ENCODE peak calls at places on chromosome 22, in five cellular contexts. One of them, this sample, is unnamed.

GRCh38 chr22:38122616-38123015 is 12.1 kb upstream of the BAIAP2L2 start:
- DNase-seq in OCI-LY7: peak; percentile 5
- DNase-seq in left lung: no peak
- DNase-seq in GM10248: no peak
- DNase-seq in AG10803: no peak
- DNase-seq in this sample: no peak

GRCh38 chr22:17578129-17578754 is 14.9 kb downstream of the SLC25A18 start:
- DNase-seq in left lung: peak; percentile 56
- DNase-seq in GM10248: no peak
- DNase-seq in OCI-LY7: no peak
- DNase-seq in AG10803: peak; percentile 76
- DNase-seq in this sample: peak; percentile 73

GRCh38 chr22:45036154-45036553 is 26.3 kb upstream of the PHF21B start:
- DNase-seq in OCI-LY7: no peak
- DNase-seq in GM10248: no peak
- DNase-seq in AG10803: peak; percentile 16
- DNase-seq in left lung: no peak
- DNase-seq in this sample: peak; percentile 45

GRCh38 chr22:32958021-32958420 is 100.2 kb downstream of the SYN3 start:
- DNase-seq in OCI-LY7: no peak
- DNase-seq in left lung: no peak
- DNase-seq in AG10803: no peak
- DNase-seq in GM10248: no peak
- DNase-seq in this sample: no peak

GRCh38 chr22:29344137-29344536 is 28.6 kb upstream of the RASL10A start:
- DNase-seq in AG10803: peak; percentile 95
- DNase-seq in left lung: peak; percentile 70
- DNase-seq in GM10248: no peak
- DNase-seq in OCI-LY7: no peak
- DNase-seq in this sample: peak; percentile 79

GRCh38 chr22:20761536-20761935 is 12.4 kb upstream of the SERPIND1 start:
- DNase-seq in AG10803: peak; percentile 31
- DNase-seq in left lung: no peak
- DNase-seq in GM10248: no peak
- DNase-seq in OCI-LY7: no peak
- DNase-seq in this sample: no peak

GRCh38 chr22:27724181-27724580 is 77.4 kb downstream of the MN1 start:
- DNase-seq in OCI-LY7: no peak
- DNase-seq in AG10803: peak; percentile 30
- DNase-seq in left lung: no peak
- DNase-seq in GM10248: no peak
- DNase-seq in this sample: no peak

GRCh38 chr22:24965822-24966626 is 13.5 kb downstream of the KIAA1671 start:
- DNase-seq in GM10248: no peak
- DNase-seq in AG10803: no peak
- DNase-seq in left lung: peak; percentile 83
- DNase-seq in OCI-LY7: no peak
- DNase-seq in this sample: peak; percentile 84

GRCh38 chr22:44943701-44944324 is 66.0 kb downstream of the PHF21B start:
- DNase-seq in GM10248: no peak
- DNase-seq in OCI-LY7: no peak
- DNase-seq in AG10803: no peak
- DNase-seq in left lung: no peak
- DNase-seq in this sample: no peak

GRCh38 chr22:49116486-49116885 is 711.2 kb downstream of the BRD1 start:
- DNase-seq in AG10803: no peak
- DNase-seq in left lung: no peak
- DNase-seq in GM10248: no peak
- DNase-seq in OCI-LY7: no peak
- DNase-seq in this sample: no peak

GRCh38 chr22:46239261-46240048 is 10.6 kb downstream of the CDPF1 start:
- DNase-seq in OCI-LY7: peak; percentile 89
- DNase-seq in GM10248: peak; percentile 35
- DNase-seq in AG10803: no peak
- DNase-seq in left lung: no peak
- DNase-seq in this sample: no peak

GRCh38 chr22:32518351-32518750 is 43.7 kb downstream of the FBXO7 start:
- DNase-seq in GM10248: no peak
- DNase-seq in OCI-LY7: no peak
- DNase-seq in left lung: no peak
- DNase-seq in AG10803: no peak
- DNase-seq in this sample: no peak

GRCh38 chr22:39273950-39274887 is 29.4 kb upstream of the PDGFB start:
- DNase-seq in GM10248: no peak
- DNase-seq in left lung: no peak
- DNase-seq in AG10803: no peak
- DNase-seq in OCI-LY7: no peak
- DNase-seq in this sample: no peak

GRCh38 chr22:39275814-39276443 is 31.1 kb upstream of the PDGFB start:
- DNase-seq in left lung: no peak
- DNase-seq in OCI-LY7: no peak
- DNase-seq in GM10248: no peak
- DNase-seq in AG10803: no peak
- DNase-seq in this sample: no peak

GRCh38 chr22:39277135-39277607 is 32.4 kb upstream of the PDGFB start:
- DNase-seq in OCI-LY7: no peak
- DNase-seq in GM10248: no peak
- DNase-seq in left lung: no peak
- DNase-seq in AG10803: peak; percentile 69
- DNase-seq in this sample: no peak

GRCh38 chr22:39278040-39278439 is 33.3 kb upstream of the PDGFB start:
- DNase-seq in AG10803: peak; percentile 41
- DNase-seq in OCI-LY7: no peak
- DNase-seq in left lung: no peak
- DNase-seq in GM10248: no peak
- DNase-seq in this sample: no peak

DNA sequence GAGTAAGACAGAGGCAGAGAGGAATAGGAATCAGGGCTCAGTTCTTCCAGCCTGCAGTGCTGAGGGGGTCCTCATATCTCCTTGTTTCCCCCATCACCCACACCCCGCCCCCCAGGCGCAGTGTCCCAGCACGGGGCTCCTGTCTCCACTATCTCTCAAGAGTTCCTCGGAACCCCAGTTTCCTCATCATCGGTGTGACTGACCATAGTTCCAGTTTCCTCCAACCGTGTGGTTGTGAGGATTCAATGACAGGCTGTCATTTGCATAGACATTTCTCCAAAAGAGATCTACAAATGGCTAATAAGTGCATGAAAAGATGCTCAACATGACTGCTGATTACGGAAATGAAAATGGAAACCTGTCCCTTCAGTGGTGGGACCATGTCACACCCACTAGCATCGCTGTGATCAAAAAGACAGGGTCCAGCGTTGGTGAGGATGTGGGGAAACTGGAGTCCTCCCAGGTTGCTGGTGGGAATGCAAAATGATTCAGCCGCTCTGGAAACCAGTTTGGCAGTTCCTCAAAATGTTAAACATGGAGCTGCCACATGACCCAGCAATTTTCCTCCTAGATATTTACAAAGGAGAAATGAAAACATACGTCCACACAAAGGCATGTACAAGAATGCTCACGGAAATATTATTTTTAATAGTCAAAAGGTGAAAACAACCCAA is 31.8 kb upstream of the PDGFB start:
- DNase-seq in AG10803: no peak
- DNase-seq in OCI-LY7: no peak
- DNase-seq in GM10248: no peak
- DNase-seq in left lung: no peak
- DNase-seq in this sample: no peak
- TF ChIP-seq CTCF in AG10803: no peak
- TF ChIP-seq CTCF in OCI-LY7: no peak
- TF ChIP-seq CTCF in GM10248: no peak
- TF ChIP-seq CTCF in left lung: no peak
- TF ChIP-seq CTCF in this sample: no peak

GRCh38 chr22:26447594-26448329 is 18.7 kb downstream of the ASPHD2 start:
- DNase-seq in GM10248: no peak
- DNase-seq in left lung: no peak
- DNase-seq in OCI-LY7: no peak
- DNase-seq in AG10803: no peak
- DNase-seq in this sample: no peak

GRCh38 chr22:26443901-26444300 is 14.8 kb downstream of the ASPHD2 start:
- DNase-seq in AG10803: no peak
- DNase-seq in GM10248: no peak
- DNase-seq in OCI-LY7: no peak
- DNase-seq in left lung: no peak
- DNase-seq in this sample: no peak

GRCh38 chr22:26446808-26447515 is 17.9 kb downstream of the ASPHD2 start:
- DNase-seq in GM10248: no peak
- DNase-seq in AG10803: no peak
- DNase-seq in left lung: no peak
- DNase-seq in OCI-LY7: no peak
- DNase-seq in this sample: no peak

GRCh38 chr22:26444777-26445176 is 15.7 kb downstream of the ASPHD2 start:
- DNase-seq in AG10803: no peak
- DNase-seq in OCI-LY7: no peak
- DNase-seq in GM10248: no peak
- DNase-seq in left lung: no peak
- DNase-seq in this sample: no peak

DNA sequence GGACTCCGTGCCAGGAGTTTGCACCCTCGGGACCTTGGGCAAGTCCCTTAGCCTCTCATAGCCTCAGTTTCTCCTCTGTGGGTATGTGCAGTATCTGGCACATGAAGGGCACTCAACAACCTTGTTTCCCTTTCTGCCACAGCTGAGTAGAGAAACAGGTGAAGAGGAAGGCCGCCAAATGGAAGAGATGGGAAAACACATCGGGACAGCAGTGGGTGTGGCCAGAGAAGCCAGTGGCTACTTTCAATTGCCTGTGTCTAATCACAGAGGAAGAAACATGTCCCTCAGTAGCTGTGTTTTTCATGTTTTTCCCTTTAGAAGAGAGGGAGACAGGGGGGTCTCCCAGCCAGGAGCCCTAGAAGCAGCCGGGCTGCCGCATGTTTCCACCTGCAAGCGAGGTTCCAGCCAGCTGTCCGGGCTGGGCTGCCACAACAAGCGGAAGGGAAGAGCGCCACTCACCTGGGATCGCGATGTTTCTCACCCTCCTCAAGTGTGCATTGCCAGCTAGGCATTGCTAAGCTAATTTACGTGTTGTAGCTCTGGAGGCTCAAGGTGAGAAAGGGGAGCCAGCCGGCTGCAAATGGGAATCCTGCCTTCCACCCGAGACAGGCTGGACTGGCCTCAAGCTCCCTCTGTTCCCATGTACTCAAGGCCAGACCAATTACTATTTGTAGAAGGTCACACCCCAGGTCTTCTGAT is 16.7 kb downstream of the ASPHD2 start:
- DNase-seq in AG10803: no peak
- DNase-seq in OCI-LY7: no peak
- DNase-seq in GM10248: no peak
- DNase-seq in left lung: no peak
- DNase-seq in this sample: no peak
- TF ChIP-seq CTCF in AG10803: no peak
- TF ChIP-seq CTCF in OCI-LY7: no peak
- TF ChIP-seq CTCF in GM10248: no peak
- TF ChIP-seq CTCF in left lung: no peak
- TF ChIP-seq CTCF in this sample: no peak

DNA sequence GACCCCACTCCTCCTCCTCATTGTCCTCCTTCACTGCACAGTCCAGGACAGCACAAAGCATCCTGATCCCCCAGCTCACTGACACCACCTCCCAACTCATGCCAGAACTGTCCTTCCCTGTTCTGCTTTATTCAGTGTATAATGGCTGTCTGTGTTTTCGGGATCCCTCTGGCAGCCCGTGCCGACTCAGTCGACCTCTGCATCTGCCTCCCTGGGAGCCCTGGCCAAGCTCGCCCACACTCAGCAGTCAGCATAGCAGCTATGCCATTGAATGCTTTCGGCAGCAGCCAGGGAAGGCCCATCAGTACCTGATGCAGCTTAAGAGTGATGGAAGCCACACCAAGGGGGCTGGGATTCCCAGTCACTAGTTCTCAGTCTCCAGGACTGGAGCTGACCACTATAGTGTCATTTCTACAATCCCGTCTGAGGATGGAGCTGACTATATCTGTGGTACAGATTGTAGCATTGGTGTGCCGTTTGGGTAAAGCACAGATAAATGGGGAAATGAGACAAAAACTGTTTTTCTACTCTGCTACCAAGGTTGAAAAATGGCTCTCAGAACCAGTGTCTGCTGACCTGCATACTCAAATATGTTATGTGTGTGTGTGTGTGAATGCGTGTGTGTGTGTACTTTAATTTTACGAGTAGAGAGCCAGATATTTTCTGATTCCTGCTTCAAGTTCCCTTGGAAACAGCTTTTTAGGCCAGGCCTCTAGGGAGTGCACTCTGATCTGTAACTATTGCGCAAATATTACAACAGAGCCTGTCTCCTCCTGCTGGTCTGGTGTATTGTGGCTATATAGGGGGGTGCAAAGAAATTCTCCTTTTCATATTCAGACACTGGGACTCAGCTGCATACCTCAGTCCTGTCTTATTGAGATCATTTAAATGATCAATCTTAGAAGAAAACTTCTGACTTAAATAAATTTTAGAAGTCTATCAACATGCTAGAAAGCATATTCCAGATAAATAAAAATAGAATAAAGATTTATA is 78.8 kb upstream of the TOP3B start:
- DNase-seq in GM10248: no peak
- DNase-seq in OCI-LY7: peak; percentile 73
- DNase-seq in left lung: no peak
- DNase-seq in AG10803: peak; percentile 67
- DNase-seq in this sample: no peak
- TF ChIP-seq CTCF in GM10248: peak; percentile 2
- TF ChIP-seq CTCF in OCI-LY7: peak; percentile 73
- TF ChIP-seq CTCF in left lung: no peak
- TF ChIP-seq CTCF in AG10803: peak; percentile 18
- TF ChIP-seq CTCF in this sample: no peak

DNA sequence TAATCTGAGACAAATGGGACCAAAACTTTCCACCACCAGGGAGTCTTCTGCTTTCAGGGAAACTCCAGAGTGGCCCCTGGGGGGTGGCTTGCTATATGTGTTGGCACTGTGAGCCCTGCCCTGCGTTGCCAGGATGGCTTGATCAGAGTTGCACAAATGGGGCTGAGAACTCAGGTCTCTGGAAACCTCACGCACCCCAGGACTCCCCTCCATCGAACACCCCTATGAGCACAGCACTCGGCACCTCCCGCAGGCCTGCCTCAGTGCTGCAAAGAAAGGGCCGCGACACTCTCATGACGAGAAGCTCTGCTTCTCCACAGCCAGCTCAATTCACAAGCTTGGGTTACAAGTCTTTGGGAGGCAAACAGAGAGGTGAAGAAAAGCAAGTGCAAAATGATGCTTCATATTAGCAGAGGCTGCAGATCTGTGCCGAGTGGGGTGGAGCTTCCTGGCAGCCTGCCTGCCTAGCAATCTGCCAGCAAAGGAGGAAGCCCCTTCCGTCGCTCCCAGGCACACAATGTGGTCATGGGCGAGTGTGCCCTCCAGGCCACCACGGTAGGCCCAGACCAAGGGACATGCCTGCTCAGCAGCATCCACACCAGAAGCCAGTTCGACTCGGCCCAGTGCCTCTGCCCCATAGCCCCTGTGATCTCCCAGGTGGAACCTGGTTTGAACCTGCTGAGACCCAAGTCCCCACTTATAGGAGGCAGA is 55.7 kb downstream of the MYH9 start:
- DNase-seq in OCI-LY7: peak; percentile 71
- DNase-seq in GM10248: peak; percentile 47
- DNase-seq in AG10803: peak; percentile 47
- DNase-seq in left lung: peak; percentile 77
- DNase-seq in this sample: peak; percentile 85
- TF ChIP-seq CTCF in OCI-LY7: no peak
- TF ChIP-seq CTCF in GM10248: no peak
- TF ChIP-seq CTCF in AG10803: peak; percentile 16
- TF ChIP-seq CTCF in left lung: no peak
- TF ChIP-seq CTCF in this sample: no peak

This sample was measured in lower lobe of right lung.